ENCODE peak calls at places on chromosome 10, in ten cellular contexts. One of them, this sample, is unnamed.

GRCh38 chr10:36248314-36248981 is 606.4 kb upstream of the FZD8 start:
- DNase-seq in adipocyte: peak
- DNase-seq in NCI-H2107: no peak
- DNase-seq in GM18507: no peak
- DNase-seq in SJSA1: no peak
- DNase-seq in hypothalamus: no peak
- DNase-seq in WTC11: no peak
- DNase-seq in CD8-positive, alpha-beta T cell: no peak
- DNase-seq in posterior vena cava: no peak
- DNase-seq in tibial nerve: no peak
- DNase-seq in this sample: no peak

GRCh38 chr10:89921422-89921821 is 220.0 kb downstream of the KIF20B start:
- DNase-seq in adipocyte: no peak
- DNase-seq in NCI-H2107: no peak
- DNase-seq in GM18507: no peak
- DNase-seq in SJSA1: no peak
- DNase-seq in hypothalamus: no peak
- DNase-seq in WTC11: no peak
- DNase-seq in CD8-positive, alpha-beta T cell: no peak
- DNase-seq in posterior vena cava: no peak
- DNase-seq in tibial nerve: no peak
- DNase-seq in this sample: no peak

GRCh38 chr10:51147644-51148399 is 73.5 kb downstream of the PRKG1 start:
- DNase-seq in adipocyte: no peak
- DNase-seq in NCI-H2107: no peak
- DNase-seq in GM18507: no peak
- DNase-seq in SJSA1: no peak
- DNase-seq in hypothalamus: no peak
- DNase-seq in WTC11: no peak
- DNase-seq in CD8-positive, alpha-beta T cell: no peak
- DNase-seq in posterior vena cava: no peak
- DNase-seq in tibial nerve: no peak
- DNase-seq in this sample: no peak

GRCh38 chr10:71840936-71841335 is 10.1 kb downstream of the PSAP start:
- DNase-seq in adipocyte: no peak
- DNase-seq in NCI-H2107: no peak
- DNase-seq in GM18507: no peak
- DNase-seq in SJSA1: no peak
- DNase-seq in hypothalamus: no peak
- DNase-seq in WTC11: no peak
- DNase-seq in CD8-positive, alpha-beta T cell: no peak
- DNase-seq in posterior vena cava: no peak
- DNase-seq in tibial nerve: no peak
- DNase-seq in this sample: no peak

GRCh38 chr10:28940158-28940888 is 263.0 kb downstream of the BAMBI start:
- DNase-seq in adipocyte: no peak
- DNase-seq in NCI-H2107: no peak
- DNase-seq in GM18507: no peak
- DNase-seq in SJSA1: no peak
- DNase-seq in hypothalamus: no peak
- DNase-seq in WTC11: no peak
- DNase-seq in CD8-positive, alpha-beta T cell: no peak
- DNase-seq in posterior vena cava: no peak
- DNase-seq in tibial nerve: no peak
- DNase-seq in this sample: no peak

GRCh38 chr10:1550291-1550595 is 187.1 kb downstream of the ADARB2 start:
- DNase-seq in adipocyte: no peak
- DNase-seq in NCI-H2107: no peak
- DNase-seq in GM18507: no peak
- DNase-seq in SJSA1: no peak
- DNase-seq in hypothalamus: no peak
- DNase-seq in WTC11: no peak
- DNase-seq in CD8-positive, alpha-beta T cell: no peak
- DNase-seq in posterior vena cava: no peak
- DNase-seq in tibial nerve: no peak
- DNase-seq in this sample: no peak

GRCh38 chr10:71726673-71727428 is 7.3 kb upstream of the C10orf105 start:
- DNase-seq in adipocyte: no peak
- DNase-seq in NCI-H2107: no peak
- DNase-seq in GM18507: no peak
- DNase-seq in SJSA1: no peak
- DNase-seq in hypothalamus: no peak
- DNase-seq in WTC11: no peak
- DNase-seq in CD8-positive, alpha-beta T cell: peak
- DNase-seq in posterior vena cava: no peak
- DNase-seq in tibial nerve: no peak
- DNase-seq in this sample: no peak

GRCh38 chr10:42753507-42754154 is 29.0 kb upstream of the BMS1 start:
- DNase-seq in adipocyte: peak
- DNase-seq in NCI-H2107: no peak
- DNase-seq in GM18507: no peak
- DNase-seq in SJSA1: no peak
- DNase-seq in hypothalamus: no peak
- DNase-seq in WTC11: no peak
- DNase-seq in CD8-positive, alpha-beta T cell: no peak
- DNase-seq in posterior vena cava: no peak
- DNase-seq in tibial nerve: no peak
- DNase-seq in this sample: no peak

GRCh38 chr10:79298403-79299244 is 48.6 kb upstream of the PPIF start:
- DNase-seq in adipocyte: peak
- DNase-seq in NCI-H2107: no peak
- DNase-seq in GM18507: no peak
- DNase-seq in SJSA1: peak
- DNase-seq in hypothalamus: no peak
- DNase-seq in WTC11: no peak
- DNase-seq in CD8-positive, alpha-beta T cell: no peak
- DNase-seq in posterior vena cava: peak
- DNase-seq in tibial nerve: peak
- DNase-seq in this sample: no peak

GRCh38 chr10:18204050-18204449 is 63.8 kb downstream of the CACNB2 start:
- DNase-seq in adipocyte: no peak
- DNase-seq in NCI-H2107: no peak
- DNase-seq in GM18507: no peak
- DNase-seq in SJSA1: no peak
- DNase-seq in hypothalamus: no peak
- DNase-seq in WTC11: no peak
- DNase-seq in CD8-positive, alpha-beta T cell: no peak
- DNase-seq in posterior vena cava: no peak
- DNase-seq in tibial nerve: no peak
- DNase-seq in this sample: no peak

GRCh38 chr10:115829501-115830215 is 443.3 kb downstream of the GFRA1 start:
- DNase-seq in adipocyte: peak
- DNase-seq in NCI-H2107: no peak
- DNase-seq in GM18507: no peak
- DNase-seq in SJSA1: no peak
- DNase-seq in hypothalamus: no peak
- DNase-seq in WTC11: no peak
- DNase-seq in CD8-positive, alpha-beta T cell: no peak
- DNase-seq in posterior vena cava: no peak
- DNase-seq in tibial nerve: no peak
- DNase-seq in this sample: no peak

GRCh38 chr10:103690281-103690680 is 165.1 kb downstream of the SH3PXD2A start:
- DNase-seq in adipocyte: no peak
- DNase-seq in NCI-H2107: no peak
- DNase-seq in GM18507: no peak
- DNase-seq in SJSA1: no peak
- DNase-seq in hypothalamus: peak
- DNase-seq in WTC11: no peak
- DNase-seq in CD8-positive, alpha-beta T cell: no peak
- DNase-seq in posterior vena cava: no peak
- DNase-seq in tibial nerve: no peak
- DNase-seq in this sample: peak

GRCh38 chr10:62818426-62819011 is 2.4 kb upstream of the EGR2 start:
- DNase-seq in adipocyte: peak
- DNase-seq in NCI-H2107: no peak
- DNase-seq in GM18507: no peak
- DNase-seq in SJSA1: no peak
- DNase-seq in hypothalamus: peak
- DNase-seq in WTC11: peak
- DNase-seq in CD8-positive, alpha-beta T cell: peak
- DNase-seq in posterior vena cava: peak
- DNase-seq in tibial nerve: no peak
- DNase-seq in this sample: no peak